ENCODE peak calls at places on chromosomes 5 and 9, in four cellular contexts. T is NCI-H1105, N is NCI-H69, A is fibroblast of mammary gland. S is an unnamed sample.

GRCh38 chr9:130680836-130681768 is 12.5 kb upstream of the EXOSC2 start:
- DNase-seq in A (peak), T (peak), N (peak), S (peak)

GRCh38 chr5:102010644-102011043 is 285.4 kb downstream of the SLCO4C1 start:
- DNase-seq in A (no peak), N (no peak), T (no peak), S (no peak)

GRCh38 chr5:173832386-173832785 is 55.8 kb upstream of the CPEB4 start:
- DNase-seq in N (no peak), T (no peak), A (no peak), S (no peak)

GRCh38 chr9:99825158-99826046 is 3.7 kb downstream of the NR4A3 start:
- DNase-seq in T (no peak), N (no peak), A (no peak), S (no peak)

GRCh38 chr9:8338742-8339425 is 539.3 kb upstream of the DMAC1 start:
- DNase-seq in A (peak), T (no peak), N (no peak), S (peak)

GRCh38 chr9:1761807-1762206 is 253.3 kb upstream of the SMARCA2 start:
- DNase-seq in T (no peak), A (no peak), N (no peak), S (no peak)

GRCh38 chr5:134125195-134126015 is 10.9 kb downstream of the TCF7 start:
- DNase-seq in A (peak), T (no peak), N (peak), S (peak)

GRCh38 chr9:99356512-99356971 is 134.5 kb downstream of the SEC61B start:
- DNase-seq in T (no peak), A (peak), N (no peak), S (no peak)

GRCh38 chr5:157290156-157290980 is 24.4 kb downstream of the CYFIP2 start:
- DNase-seq in T (no peak), N (no peak), A (peak), S (peak)

GRCh38 chr9:112711050-112711689 is 6.7 kb downstream of the INIP start:
- DNase-seq in A (peak), N (peak), T (no peak), S (peak)

GRCh38 chr9:2857564-2858198 is 13.8 kb upstream of the PUM3 start:
- DNase-seq in N (peak), A (peak), T (peak), S (peak)

GRCh38 chr5:14424011-14424685 is 157.4 kb upstream of the OTULINL start:
- DNase-seq in A (no peak), T (no peak), N (no peak), S (no peak)

GRCh38 chr9:114387678-114388431 is at the start of gene AKNA:
- DNase-seq in A (peak), N (peak), T (no peak), S (peak)